ENCODE peak calls at places on chromosomes 5 and 9, in eight cellular contexts. U is A172; W is heart left ventricle; S is stimulated activated CD4-positive, alpha-beta T cell treated with anti-CD3 and anti-CD28 coated beads, Interleukin-15, amount 100 ng/mL, for 1 hour; L is HT-29; I is stimulated activated CD8-positive, alpha-beta memory T cell treated with anti-CD3 and anti-CD28 coated beads, Interleukin-2, amount 100 ng/mL, for 1 hour; E is KBM-7; B is heart right ventricle. H is an unnamed sample.

GRCh38 chr9:19192213-19193028 is 38.1 kb upstream of the DENND4C start:
- DNase-seq in I (no peak), S (no peak), U (no peak), E (no peak), W (no peak), L (no peak), B (no peak), H (no peak)

GRCh38 chr9:70574222-70574837 is 159.9 kb upstream of the KLF9 start:
- DNase-seq in U (no peak), L (no peak), E (no peak), S (no peak), I (no peak), B (no peak), W (peak; percentile 45), H (no peak)

GRCh38 chr9:115362101-115362500 is 244.1 kb upstream of the TNC start:
- DNase-seq in E (no peak), I (no peak), L (no peak), U (no peak), W (no peak), S (no peak), B (no peak), H (no peak)

GRCh38 chr9:129143461-129143927 is 32.3 kb downstream of the PTPA start:
- DNase-seq in B (peak; percentile 94), E (no peak), S (no peak), U (peak; percentile 43), W (peak; percentile 90), I (no peak), L (no peak), H (no peak)

GRCh38 chr5:177982072-177982727 is 13.8 kb downstream of the PROP1 start:
- DNase-seq in L (peak; percentile 13), U (no peak), E (peak; percentile 45), I (no peak), B (no peak), S (no peak), W (no peak), H (no peak)

GRCh38 chr5:111550282-111551020 is 38.1 kb upstream of the STARD4 start:
- DNase-seq in U (peak; percentile 92), I (peak; percentile 49), B (peak; percentile 95), W (peak; percentile 81), S (peak; percentile 32), L (peak; percentile 87), E (peak; percentile 83), H (no peak)

GRCh38 chr5:81971086-81971693 is 633 bp upstream of the ATG10 start:
- DNase-seq in I (no peak), L (peak; percentile 43), S (no peak), U (peak; percentile 40), W (no peak), B (no peak), E (no peak), H (no peak)

GRCh38 chr5:174235993-174236528 is 190.6 kb downstream of the NSG2 start:
- DNase-seq in I (no peak), W (no peak), E (no peak), B (no peak), S (no peak), U (no peak), L (no peak), H (no peak)

GRCh38 chr5:74272019-74272775 is 368.3 kb downstream of the ENC1 start:
- DNase-seq in E (no peak), I (no peak), W (no peak), U (peak; percentile 51), S (no peak), L (no peak), B (no peak), H (no peak)

GRCh38 chr5:171984748-171985419 is 21.6 kb downstream of the FBXW11 start:
- DNase-seq in E (peak; percentile 71), S (no peak), L (no peak), I (no peak), W (no peak), B (no peak), U (peak; percentile 96), H (no peak)

GRCh38 chr5:1851290-1851934 is 31.3 kb downstream of the IRX4 start:
- DNase-seq in B (no peak), U (no peak), I (no peak), S (no peak), L (no peak), E (no peak), W (no peak), H (no peak)

GRCh38 chr5:180641566-180641900 is 7.9 kb downstream of the FLT4 start:
- DNase-seq in U (no peak), S (no peak), L (no peak), E (no peak), W (no peak), B (no peak), I (no peak), H (no peak)

GRCh38 chr5:108212775-108213346 is 169.0 kb downstream of the FBXL17 start:
- DNase-seq in E (no peak), U (no peak), L (peak; percentile 63), W (no peak), B (no peak), S (no peak), I (no peak), H (no peak)

GRCh38 chr9:127347831-127348699 is 48.9 kb upstream of the SLC2A8 start:
- DNase-seq in L (peak; percentile 32), I (no peak), E (no peak), B (peak; percentile 24), S (no peak), W (no peak), U (peak; percentile 53), H (no peak)

GRCh38 chr5:181243521-181244307 is at the start of gene RACK1:
- DNase-seq in I (peak; percentile 80), E (peak; percentile 94), L (peak; percentile 94), U (peak; percentile 91), W (peak; percentile 92), S (peak; percentile 73), B (peak; percentile 93), H (no peak)

GRCh38 chr5:146388418-146388817 is 49.8 kb downstream of the POU4F3 start:
- DNase-seq in W (no peak), I (no peak), L (no peak), S (no peak), B (no peak), E (no peak), U (peak; percentile 84), H (no peak)

GRCh38 chr5:73901455-73901854 is 275.5 kb downstream of the ARHGEF28 start:
- DNase-seq in B (no peak), U (peak; percentile 41), L (peak; percentile 68), S (no peak), E (no peak), W (no peak), I (no peak), H (no peak)

GRCh38 chr5:103915081-103915480 is 352.5 kb upstream of the NUDT12 start:
- DNase-seq in W (no peak), E (no peak), I (no peak), U (peak; percentile 80), S (no peak), L (no peak), B (no peak), H (no peak)

GRCh38 chr5:147661576-147661975 is 121.0 kb downstream of the JAKMIP2 start:
- DNase-seq in E (no peak), S (no peak), U (peak; percentile 17), I (no peak), B (no peak), L (no peak), W (no peak), H (no peak)

GRCh38 chr9:18935521-18935920 is 97.5 kb downstream of the SAXO1 start:
- DNase-seq in U (no peak), B (no peak), W (no peak), L (no peak), I (no peak), S (no peak), E (no peak), H (no peak)

GRCh38 chr9:27365977-27366376 is 69.0 kb upstream of the EQTN start:
- DNase-seq in U (peak; percentile 32), L (no peak), B (no peak), E (peak; percentile 38), W (no peak), S (no peak), I (no peak), H (no peak)

GRCh38 chr5:31614147-31615030 is 24.5 kb upstream of the PDZD2 start:
- DNase-seq in S (no peak), B (peak; percentile 16), I (no peak), E (no peak), W (peak; percentile 34), U (peak; percentile 36), L (peak; percentile 18), H (no peak)

GRCh38 chr9:126932871-126933321 is 18.3 kb downstream of the RALGPS1 start:
- DNase-seq in B (no peak), U (no peak), I (no peak), E (no peak), L (no peak), S (no peak), W (no peak), H (no peak)

GRCh38 chr5:67202830-67203229 is 6.2 kb upstream of the CD180 start:
- DNase-seq in S (no peak), U (no peak), I (no peak), W (no peak), B (no peak), L (no peak), E (peak; percentile 88), H (peak; percentile 39)

H was measured in SIG-M5.